ENCODE peak calls at places on chromosomes 1 and 21, in four cellular contexts. Q is dorsolateral prefrontal cortex, B is stomach, C is hepatocyte. I is an unnamed sample.

GRCh38 chr1:46183926-46184557 is 7.8 kb upstream of the P3R3URF start:
- DNase-seq in Q (no peak), B (no peak), C (no peak), I (no peak)

GRCh38 chr1:110687244-110687643 is 12.5 kb upstream of the KCNA3 start:
- DNase-seq in Q (no peak), B (no peak), C (no peak), I (no peak)

GRCh38 chr1:222786107-222786506 is 28.7 kb upstream of the DISP1 start:
- DNase-seq in Q (no peak), B (no peak), C (no peak), I (no peak)

GRCh38 chr1:2606004-2606805 is 19.6 kb downstream of the PRXL2B start:
- DNase-seq in Q (peak), B (no peak), C (no peak), I (peak)

GRCh38 chr1:232211149-232211548 is 418.8 kb downstream of the SIPA1L2 start:
- DNase-seq in Q (no peak), B (no peak), C (no peak), I (peak)

GRCh38 chr1:7687411-7687810 is 83.7 kb upstream of the VAMP3 start:
- DNase-seq in Q (no peak), B (no peak), C (no peak), I (no peak)

GRCh38 chr1:78303620-78304019 is 187.2 kb upstream of the PTGFR start:
- DNase-seq in Q (no peak), B (no peak), C (no peak), I (no peak)

GRCh38 chr1:38133781-38134180 is 87.2 kb upstream of the POU3F1 start:
- DNase-seq in Q (no peak), B (no peak), C (no peak), I (no peak)

GRCh38 chr1:9852410-9853301 is 28.9 kb upstream of the CLSTN1 start:
- DNase-seq in Q (no peak), B (no peak), C (peak), I (no peak)

GRCh38 chr1:23624440-23624839 is 65.1 kb upstream of the ID3 start:
- DNase-seq in Q (no peak), B (no peak), C (no peak), I (no peak)

GRCh38 chr1:200410566-200410878 is 686 bp upstream of the ZNF281 start:
- DNase-seq in Q (no peak), B (no peak), C (peak), I (no peak)

GRCh38 chr1:200411406-200412257 is 1.8 kb upstream of the ZNF281 start:
- DNase-seq in Q (no peak), B (no peak), C (peak), I (no peak)

GRCh38 chr1:200414657-200415056 is 4.8 kb upstream of the ZNF281 start:
- DNase-seq in Q (no peak), B (no peak), C (no peak), I (no peak)

GRCh38 chr1:200415227-200415626 is 5.4 kb upstream of the ZNF281 start:
- DNase-seq in Q (no peak), B (no peak), C (no peak), I (no peak)

DNA sequence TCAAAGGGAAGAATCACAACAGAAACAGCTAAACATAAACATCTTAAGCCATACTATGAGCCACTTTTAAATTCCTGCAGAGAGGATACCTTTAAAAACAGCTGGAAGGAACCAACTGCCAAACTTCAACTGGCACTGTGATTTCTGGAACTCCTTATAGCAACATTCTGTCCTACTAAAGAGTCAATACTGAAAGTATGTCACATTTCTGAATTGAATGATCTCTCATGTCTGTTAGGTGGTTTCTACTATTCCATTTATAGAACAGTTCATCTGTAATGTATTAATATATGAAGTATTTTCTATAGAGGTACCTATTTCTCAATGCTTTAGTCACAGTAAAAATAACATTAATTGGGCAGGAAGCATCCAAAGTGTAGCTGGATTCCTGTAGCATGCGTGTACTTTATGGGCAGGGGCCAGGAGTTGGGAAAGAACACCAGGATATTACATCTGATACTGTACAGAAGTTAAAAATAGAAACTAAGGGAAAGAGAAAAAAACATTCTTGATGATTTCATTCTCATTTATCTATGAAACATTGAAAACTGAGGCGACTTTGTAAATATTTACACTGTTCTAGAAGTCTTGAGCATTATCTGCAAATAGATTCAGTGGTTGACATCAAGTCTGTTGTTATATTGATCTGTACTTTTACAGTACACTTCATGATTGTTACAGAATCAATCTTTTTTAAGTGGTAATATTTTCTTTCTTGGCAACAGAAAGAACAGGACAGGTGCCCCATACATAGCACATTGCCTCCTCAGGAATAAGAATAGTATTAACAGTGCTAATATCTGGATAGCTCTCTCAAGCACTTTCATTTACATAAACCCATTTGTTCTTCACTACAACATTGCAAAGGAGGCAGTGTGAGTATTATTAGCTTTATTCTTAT is 6.1 kb upstream of the ZNF281 start:
- DNase-seq in Q (no peak), B (peak), C (peak), I (no peak)
- H3K27ac ChIP-seq in Q (no peak), B (peak), C (peak), I (peak)

GRCh38 chr1:27057801-27058647 is 45.4 kb upstream of the TENT5B start:
- DNase-seq in Q (no peak), B (no peak), C (no peak), I (no peak)
- H3K4me3 ChIP-seq in Q (no peak), B (no peak), C (no peak), I (no peak)

GRCh38 chr1:6254691-6255090 is 6.2 kb downstream of the GPR153 start:
- DNase-seq in Q (no peak), B (no peak), C (no peak), I (no peak)
- TF ChIP-seq CTCF in Q (no peak), B (no peak), C (no peak), I (no peak)

DNA sequence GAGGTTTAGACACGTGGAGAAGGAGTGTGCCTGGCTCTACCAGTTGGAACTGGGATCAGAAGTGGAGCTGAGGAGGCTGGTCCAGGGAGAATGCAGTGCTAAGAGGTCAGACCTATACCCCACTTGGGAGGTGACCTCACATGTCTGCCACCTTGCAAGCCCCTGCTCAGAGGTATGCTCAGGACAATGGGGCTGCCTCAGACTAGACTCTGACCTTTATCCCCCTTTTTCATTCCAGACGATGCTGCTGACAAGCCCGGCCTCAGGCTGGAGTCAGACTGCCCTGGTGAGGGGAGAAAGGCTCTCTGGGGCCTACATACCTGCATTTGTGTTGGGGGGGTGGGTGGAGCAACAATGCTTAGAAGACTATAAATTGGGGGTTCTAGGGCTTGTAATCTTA is 5.2 kb downstream of the KCNJ10 start:
- DNase-seq in Q (no peak), B (no peak), C (no peak), I (no peak)
- H3K27ac ChIP-seq in Q (peak), B (no peak), C (no peak), I (no peak)

GRCh38 chr1:185063719-185064118 is 18.4 kb downstream of the RNF2 start:
- DNase-seq in Q (no peak), B (no peak), C (no peak), I (no peak)
- H3K4me3 ChIP-seq in Q (no peak), B (no peak), C (no peak), I (no peak)

GRCh38 chr1:156840880-156841279 is 18.0 kb downstream of the INSRR start:
- DNase-seq in Q (no peak), B (no peak), C (no peak), I (no peak)

GRCh38 chr1:156842618-156843300 is 16.2 kb downstream of the INSRR start:
- DNase-seq in Q (no peak), B (no peak), C (no peak), I (no peak)

GRCh38 chr1:156839426-156840109 is 19.3 kb downstream of the INSRR start:
- DNase-seq in Q (no peak), B (no peak), C (no peak), I (no peak)

GRCh38 chr1:156840186-156840585 is 18.7 kb downstream of the INSRR start:
- DNase-seq in Q (no peak), B (no peak), C (no peak), I (no peak)

DNA sequence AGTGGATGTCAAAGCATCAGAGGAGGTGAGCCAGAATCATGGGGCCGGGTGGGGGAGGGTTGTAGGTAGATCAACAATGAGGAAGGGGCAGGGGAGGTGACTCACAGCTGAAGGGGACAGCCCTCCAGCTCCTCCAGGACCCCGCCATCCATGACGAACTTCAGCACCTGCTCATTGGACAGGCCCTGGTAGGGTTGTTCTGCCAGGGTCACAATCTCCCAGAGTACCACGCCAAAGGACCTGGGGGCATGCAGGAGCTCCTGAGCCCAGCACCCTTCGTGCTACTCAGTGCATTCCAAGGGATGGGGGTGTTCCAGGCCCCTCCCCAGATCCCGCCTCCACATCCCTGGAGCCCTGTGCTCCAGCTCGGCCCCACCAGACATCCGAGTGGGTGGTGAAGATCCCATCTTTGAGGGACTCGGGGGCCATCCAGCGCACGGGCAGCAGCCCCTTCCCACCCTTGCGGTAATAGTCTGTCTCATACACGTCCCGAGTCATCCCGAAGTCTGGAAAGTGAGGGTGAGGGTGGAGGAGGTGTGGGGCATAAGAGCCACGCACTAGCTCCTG is 17.5 kb downstream of the INSRR start:
- DNase-seq in Q (no peak), B (no peak), C (no peak), I (no peak)
- TF ChIP-seq CTCF in Q (no peak), B (no peak), C (no peak), I (no peak)

GRCh38 chr1:154751690-154752089 is 118.4 kb downstream of the KCNN3 start:
- DNase-seq in Q (no peak), B (peak), C (peak), I (no peak)

GRCh38 chr1:154753426-154753825 is 116.7 kb downstream of the KCNN3 start:
- DNase-seq in Q (no peak), B (peak), C (no peak), I (no peak)

GRCh38 chr1:154750681-154751665 is 119.1 kb downstream of the KCNN3 start:
- DNase-seq in Q (no peak), B (no peak), C (no peak), I (no peak)

GRCh38 chr1:154749078-154749760 is 120.9 kb downstream of the KCNN3 start:
- DNase-seq in Q (no peak), B (no peak), C (no peak), I (no peak)

GRCh38 chr1:154752273-154753030 is 117.6 kb downstream of the KCNN3 start:
- DNase-seq in Q (no peak), B (peak), C (no peak), I (no peak)
- H3K27ac ChIP-seq in Q (no peak), B (no peak), C (no peak), I (no peak)

GRCh38 chr1:92080128-92080985 is at the start of gene BTBD8:
- DNase-seq in Q (peak), B (peak), C (peak), I (peak)

GRCh38 chr1:92084651-92085050 is 4.5 kb downstream of the BTBD8 start:
- DNase-seq in Q (no peak), B (no peak), C (peak), I (no peak)

GRCh38 chr1:92079441-92079840 is 704 bp upstream of the BTBD8 start:
- DNase-seq in Q (no peak), B (no peak), C (no peak), I (no peak)

GRCh38 chr1:92076363-92076762 is 1.2 kb upstream of the SETSIP start:
- DNase-seq in Q (no peak), B (no peak), C (no peak), I (no peak)

GRCh38 chr1:92081031-92081430 is 886 bp downstream of the BTBD8 start:
- DNase-seq in Q (no peak), B (no peak), C (no peak), I (no peak)
- H3K4me3 ChIP-seq in Q (peak), B (peak), C (peak), I (peak)

GRCh38 chr1:15287035-15287434 is 40.0 kb downstream of the FHAD1 start:
- DNase-seq in Q (no peak), B (no peak), C (no peak), I (no peak)

GRCh38 chr1:15289251-15289651 is 42.2 kb downstream of the FHAD1 start:
- DNase-seq in Q (no peak), B (no peak), C (no peak), I (no peak)

GRCh38 chr1:15286452-15286851 is 39.4 kb downstream of the FHAD1 start:
- DNase-seq in Q (no peak), B (no peak), C (no peak), I (no peak)

GRCh38 chr1:15287591-15287990 is 40.6 kb downstream of the FHAD1 start:
- DNase-seq in Q (no peak), B (no peak), C (no peak), I (no peak)

GRCh38 chr1:15288173-15288926 is 41.3 kb downstream of the FHAD1 start:
- DNase-seq in Q (no peak), B (no peak), C (no peak), I (no peak)
- TF ChIP-seq CTCF in Q (peak), B (no peak), C (no peak), I (no peak)

GRCh38 chr21:25569711-25570110 is 37.6 kb downstream of the MRPL39 start:
- DNase-seq in Q (no peak), B (no peak), C (no peak), I (no peak)

GRCh38 chr21:25571726-25572121 is 35.6 kb downstream of the MRPL39 start:
- DNase-seq in Q (no peak), B (no peak), C (no peak), I (no peak)

GRCh38 chr21:25577765-25578069 is 29.6 kb downstream of the MRPL39 start:
- DNase-seq in Q (no peak), B (no peak), C (no peak), I (no peak)

GRCh38 chr21:25572895-25573310 is 34.4 kb downstream of the MRPL39 start:
- DNase-seq in Q (no peak), B (no peak), C (no peak), I (no peak)

DNA sequence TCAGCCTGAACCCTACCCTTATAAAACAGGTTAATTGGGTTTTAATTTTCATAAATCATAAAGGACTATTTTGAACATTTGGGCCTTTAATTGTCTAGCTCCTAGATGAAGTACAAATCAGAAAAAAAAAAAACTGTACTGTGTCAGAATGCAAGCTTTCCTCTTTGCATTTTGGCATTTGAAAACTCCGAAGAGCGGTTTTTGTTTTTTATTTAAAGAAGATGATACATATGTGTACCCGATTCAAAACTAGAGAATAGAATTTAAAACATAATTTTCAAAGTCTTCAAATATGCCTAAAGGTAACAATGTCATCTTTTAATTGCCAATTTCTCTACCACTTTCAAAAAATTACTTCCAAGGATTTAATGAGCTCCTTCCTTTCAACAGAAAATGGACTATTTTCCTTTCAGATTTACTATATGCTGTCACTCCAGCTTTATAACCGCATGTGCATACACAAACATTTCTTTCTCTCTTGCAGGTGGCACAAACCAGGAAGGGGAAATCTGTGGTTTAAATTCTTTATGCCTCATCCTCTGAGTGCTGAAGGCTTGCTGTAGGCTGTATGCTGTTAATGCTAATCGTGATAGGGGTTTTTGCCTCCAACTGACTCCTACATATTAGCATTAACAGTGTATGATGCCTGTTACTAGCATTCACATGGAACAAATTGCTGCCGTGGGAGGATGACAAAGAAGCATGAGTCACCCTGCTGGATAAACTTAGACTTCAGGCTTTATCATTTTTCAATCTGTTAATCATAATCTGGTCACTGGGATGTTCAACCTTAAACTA is 33.7 kb downstream of the MRPL39 start:
- DNase-seq in Q (no peak), B (no peak), C (peak), I (no peak)
- H3K27ac ChIP-seq in Q (no peak), B (no peak), C (no peak), I (no peak)

I was measured in coronary artery.